ENCODE peak calls at places on chromosomes 12 and 14, in four cellular contexts. P is iPS DF 6.9, Y is GM23248, H is hepatocyte. S is an unnamed sample.

GRCh38 chr14:73188501-73188903 is 48.8 kb upstream of the PAPLN start:
- DNase-seq in Y (peak; percentile 69), H (no peak), P (no peak), S (no peak)

GRCh38 chr12:19808371-19808770 is 369.1 kb downstream of the AEBP2 start:
- DNase-seq in H (no peak), Y (no peak), P (no peak), S (no peak)

GRCh38 chr12:52164624-52165023 is 27.2 kb downstream of the KRT80 start:
- DNase-seq in P (no peak), H (no peak), Y (no peak), S (no peak)

GRCh38 chr14:96683575-96684289 is 113.5 kb upstream of the VRK1 start:
- DNase-seq in Y (peak; percentile 42), H (no peak), P (no peak), S (no peak)

GRCh38 chr14:73764881-73765280 is 50.7 kb upstream of the PNMA1 start:
- DNase-seq in Y (no peak), P (no peak), H (no peak), S (no peak)

GRCh38 chr12:3727877-3728632 is 24.9 kb downstream of the CRACR2A start:
- DNase-seq in Y (no peak), H (no peak), P (no peak), S (peak; percentile 10)

GRCh38 chr12:92502417-92503028 is 200.3 kb upstream of the PLEKHG7 start:
- DNase-seq in Y (no peak), H (peak; percentile 12), P (no peak), S (no peak)

GRCh38 chr14:103391048-103391447 is 5.8 kb downstream of the MARK3 start:
- DNase-seq in H (peak; percentile 60), Y (peak; percentile 84), P (no peak), S (no peak)

GRCh38 chr12:52351196-52352059 is 15.9 kb downstream of the KRT85 start:
- DNase-seq in Y (no peak), P (no peak), H (no peak), S (peak; percentile 36)

GRCh38 chr12:55720894-55721444 is 776 bp downstream of the RDH5 start:
- DNase-seq in H (peak; percentile 74), P (no peak), Y (peak; percentile 99), S (no peak)

GRCh38 chr12:116542345-116542950 is 16.7 kb upstream of the MAP1LC3B2 start:
- DNase-seq in P (no peak), Y (no peak), H (no peak), S (no peak)

GRCh38 chr12:65407388-65408149 is 129.1 kb downstream of the MSRB3 start:
- DNase-seq in P (no peak), H (no peak), Y (no peak), S (no peak)

GRCh38 chr14:23438130-23438893 is 2.9 kb upstream of the MYH7 start:
- DNase-seq in Y (no peak), H (no peak), P (no peak), S (no peak)

GRCh38 chr14:33986804-33987203 is 35.9 kb upstream of the EGLN3 start:
- DNase-seq in P (peak; percentile 25), Y (peak; percentile 86), H (peak; percentile 39), S (no peak)

GRCh38 chr12:92431146-92431545 is 271.6 kb upstream of the PLEKHG7 start:
- DNase-seq in P (no peak), Y (no peak), H (no peak), S (no peak)

GRCh38 chr12:50589650-50590435 is 85.1 kb downstream of the DIP2B start:
- DNase-seq in P (no peak), Y (peak; percentile 91), H (peak; percentile 18), S (no peak)

GRCh38 chr14:83975435-83976222 is 1554.3 kb upstream of the FLRT2 start:
- DNase-seq in Y (no peak), P (no peak), H (peak; percentile 18), S (no peak)

DNA sequence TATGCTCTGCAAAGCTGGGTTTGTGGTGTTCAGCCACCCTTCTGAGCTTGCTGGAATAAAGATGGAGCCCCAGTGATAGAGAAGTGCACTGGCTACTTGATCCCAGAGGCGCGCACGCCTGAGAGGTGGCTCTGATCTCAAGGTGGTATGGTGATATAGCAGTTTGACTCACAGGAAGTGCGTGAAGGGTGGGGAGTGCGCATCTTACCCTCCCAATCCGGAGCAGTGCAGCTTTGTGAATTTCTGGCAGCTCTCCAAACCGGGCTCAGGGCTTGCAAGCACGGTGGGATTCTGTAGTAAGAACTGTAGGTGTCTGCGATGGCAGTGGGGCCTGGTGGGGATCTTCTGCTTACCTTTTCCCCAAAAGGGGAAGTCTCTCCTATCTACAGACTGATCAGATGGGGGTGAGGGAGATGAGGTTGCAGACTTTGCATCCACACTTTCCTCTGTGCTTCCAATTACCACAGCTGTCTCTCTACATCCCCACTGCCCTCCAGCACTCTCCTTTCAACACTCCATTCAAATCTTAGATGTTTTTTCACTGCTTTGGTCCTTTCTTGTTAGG is 197.3 kb upstream of the SLC38A2 start:
- DNase-seq in P (no peak), Y (no peak), H (no peak), S (no peak)
- H3K27ac ChIP-seq in P (no peak overlapping the region), Y (no peak overlapping the region), H (no peak overlapping the region), S (no peak overlapping the region)

GRCh38 chr14:35776823-35777222 is 32.3 kb downstream of the RALGAPA1 start:
- DNase-seq in Y (no peak), H (no peak), P (no peak), S (no peak)

GRCh38 chr14:35783699-35784098 is 25.4 kb downstream of the RALGAPA1 start:
- DNase-seq in P (no peak), Y (no peak), H (no peak), S (no peak)

DNA sequence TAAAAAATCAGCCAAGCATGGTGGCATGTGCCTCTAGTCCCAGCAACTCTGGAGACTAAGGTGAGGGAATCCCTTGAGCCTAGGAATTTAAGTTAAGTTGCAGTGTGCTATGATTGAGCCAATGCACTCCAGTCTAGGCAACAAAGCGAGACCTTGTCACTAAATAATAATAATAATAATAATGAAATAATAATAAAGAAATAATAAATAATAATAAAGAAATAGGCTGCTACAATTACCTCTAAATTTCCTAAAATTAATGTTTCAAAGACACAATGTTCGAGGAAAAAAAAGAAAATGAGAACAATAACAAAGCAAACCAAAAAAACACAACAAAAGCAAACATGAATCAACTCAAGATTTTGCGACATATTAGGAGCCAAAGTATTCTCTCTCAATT is 29.7 kb downstream of the RALGAPA1 start:
- DNase-seq in P (no peak), H (no peak), Y (no peak), S (no peak)
- H3K27ac ChIP-seq in P (no peak overlapping the region), H (no peak overlapping the region), Y (no peak overlapping the region), S (no peak overlapping the region)

DNA sequence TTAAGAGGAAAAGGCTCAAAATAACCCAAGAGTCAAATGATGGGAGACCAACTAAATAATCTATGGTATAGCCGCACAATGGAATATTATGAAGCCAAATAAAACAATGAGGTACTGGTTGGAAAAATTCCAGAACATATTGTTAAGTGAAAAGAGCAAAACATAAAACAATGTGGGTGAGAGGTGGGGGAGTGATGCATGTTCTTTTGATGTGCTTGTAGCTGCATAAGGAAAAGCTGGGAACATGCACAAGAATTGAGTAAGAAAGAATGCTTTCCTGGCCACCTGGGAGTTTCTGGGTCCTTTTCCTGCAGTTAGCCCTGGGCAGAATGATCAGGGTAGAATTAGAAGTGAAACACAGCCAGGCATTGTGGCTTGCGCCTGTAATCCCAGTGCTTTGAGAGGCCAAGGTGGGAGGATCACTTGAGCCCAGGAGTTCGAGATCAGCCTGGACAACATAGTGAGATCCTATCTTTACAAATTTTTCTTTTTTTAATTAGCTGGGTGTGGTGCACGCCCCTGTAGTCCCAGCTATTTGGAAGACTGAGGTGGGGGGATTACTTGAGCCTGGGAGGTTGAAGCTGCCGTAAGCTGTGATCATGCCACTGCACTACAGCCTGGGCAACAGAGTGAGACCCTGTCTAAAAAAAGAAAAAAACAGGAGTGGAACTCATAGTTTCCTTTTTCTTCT is 7.9 kb downstream of the ABCB9 start:
- DNase-seq in H (no peak), Y (no peak), P (no peak), S (no peak)
- H3K27ac ChIP-seq in H (no peak overlapping the region), Y (no peak overlapping the region), P (no peak overlapping the region), S (no peak overlapping the region)

GRCh38 chr14:91323031-91323430 is 78.5 kb upstream of the GPR68 start:
- DNase-seq in P (no peak), H (no peak), Y (no peak), S (no peak)

GRCh38 chr14:91318911-91319310 is 74.4 kb upstream of the GPR68 start:
- DNase-seq in P (no peak), Y (no peak), H (no peak), S (no peak)

GRCh38 chr14:91322623-91323022 is 78.1 kb upstream of the GPR68 start:
- DNase-seq in H (no peak), Y (no peak), P (no peak), S (no peak)

GRCh38 chr14:91320266-91320665 is 75.8 kb upstream of the GPR68 start:
- DNase-seq in H (no peak), P (no peak), Y (no peak), S (no peak)

DNA sequence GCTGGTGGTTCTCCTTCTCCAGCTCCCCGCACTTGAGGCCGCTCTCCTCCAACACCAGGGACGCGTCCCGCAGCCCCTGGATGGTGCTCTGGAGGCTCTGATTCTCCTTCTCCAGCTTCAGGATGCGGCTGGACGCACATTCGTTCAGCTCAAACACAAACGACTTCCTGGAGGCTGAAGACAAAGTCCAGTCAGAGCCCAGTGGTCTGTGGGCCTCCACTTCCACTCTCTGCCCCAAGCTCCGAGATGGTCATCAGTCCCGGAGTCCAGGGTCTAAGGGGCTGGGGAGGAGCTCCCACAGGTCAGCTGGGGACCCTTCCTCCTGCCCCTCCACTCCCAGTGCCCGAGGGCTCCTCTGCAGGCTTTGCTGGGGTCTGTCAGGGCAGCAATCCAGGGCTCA is 76.6 kb upstream of the GPR68 start:
- DNase-seq in P (no peak), Y (no peak), H (no peak), S (no peak)
- H3K27ac ChIP-seq in P (no peak overlapping the region), Y (no peak overlapping the region), H (no peak overlapping the region), S (peak overlapping the region; percentile 93)

DNA sequence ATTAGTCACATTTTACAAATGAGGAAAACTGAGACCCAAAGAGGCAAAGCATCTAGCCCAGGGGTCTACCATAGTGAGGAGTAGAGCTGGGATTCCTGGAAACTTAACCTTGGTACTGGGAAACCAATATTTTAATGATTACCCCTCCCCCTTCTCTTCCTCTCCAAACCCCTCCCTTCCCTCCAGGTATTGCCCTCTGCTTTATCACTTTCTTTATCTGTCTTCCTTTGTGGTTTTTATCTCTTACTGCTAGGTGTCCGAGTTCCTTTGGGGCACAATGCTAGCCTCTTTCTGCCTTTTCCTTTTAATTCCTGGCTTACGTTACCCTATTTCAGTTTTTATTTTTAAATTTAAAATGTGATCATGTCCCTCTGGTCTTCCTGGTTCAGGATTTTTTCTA is 2.8 kb downstream of the GABARAPL1 start:
- DNase-seq in Y (no peak), H (no peak), P (no peak), S (no peak)
- H3K27ac ChIP-seq in Y (peak overlapping the region; percentile 100), H (peak overlapping the region; percentile 96), P (no peak overlapping the region), S (no peak overlapping the region)

DNA sequence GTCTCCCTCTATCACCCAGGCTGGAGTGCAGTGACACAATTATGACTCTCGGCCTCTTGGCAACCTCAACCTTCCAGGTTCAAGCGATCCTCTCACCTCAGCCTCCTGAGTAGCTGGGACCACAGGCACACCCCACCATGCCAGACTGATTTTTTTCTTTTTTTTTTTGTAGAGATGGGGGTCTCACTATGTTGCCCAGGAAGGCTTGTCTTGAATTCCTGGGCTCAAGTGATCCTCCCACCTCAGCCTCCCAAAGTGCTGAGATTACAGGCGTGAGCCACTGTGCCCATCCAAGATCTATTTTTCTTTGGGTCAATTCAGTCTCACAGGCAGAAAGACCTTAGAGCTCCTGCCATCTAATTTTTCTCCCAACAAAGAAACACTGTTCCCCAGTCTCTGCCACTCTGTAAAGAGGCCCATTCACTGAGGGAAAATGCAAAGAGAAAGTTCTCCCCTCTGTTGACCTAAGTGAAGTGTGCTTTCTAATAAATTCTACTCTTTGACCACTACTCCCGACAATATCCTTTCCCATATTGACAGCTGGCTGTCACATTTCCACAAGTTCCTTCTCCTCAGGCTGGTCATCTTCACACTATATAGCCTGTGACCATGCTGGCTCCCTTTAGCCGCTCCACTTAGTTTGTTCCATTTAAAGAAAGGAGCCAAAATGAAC is 23.3 kb downstream of the TMED8 start:
- DNase-seq in Y (no peak), P (no peak), H (no peak), S (no peak)
- H3K27ac ChIP-seq in Y (no peak overlapping the region), P (no peak overlapping the region), H (no peak overlapping the region), S (no peak overlapping the region)

GRCh38 chr12:125304029-125304428 is 238.8 kb downstream of the AACS start:
- DNase-seq in H (no peak), P (no peak), Y (no peak), S (no peak)
- H3K27ac ChIP-seq in H (no peak overlapping the region), P (no peak overlapping the region), Y (no peak overlapping the region), S (no peak overlapping the region)

S was measured in effector memory CD4-positive, alpha-beta T cell.